ENCODE peak calls at places on chromosomes 6 and 20, in four cellular contexts. One of them, this sample, is unnamed.

GRCh38 chr6:31351734-31352496 is 5.1 kb downstream of the HLA-B start:
- DNase-seq in HepG2: no peak
- DNase-seq in HCT116: no peak
- DNase-seq in K562: no peak
- DNase-seq in this sample: no peak

GRCh38 chr20:45779011-45779915 is 12.4 kb downstream of the WFDC3 start:
- DNase-seq in HepG2: no peak
- DNase-seq in HCT116: peak; percentile 98
- DNase-seq in K562: peak; percentile 52
- DNase-seq in this sample: no peak

GRCh38 chr6:87366428-87366827 is 21.8 kb downstream of the C6orf163 start:
- DNase-seq in HepG2: no peak
- DNase-seq in HCT116: no peak
- DNase-seq in K562: peak; percentile 30
- DNase-seq in this sample: no peak

GRCh38 chr20:46057856-46058655 is 29.0 kb downstream of the SLC12A5 start:
- DNase-seq in HepG2: no peak
- DNase-seq in HCT116: no peak
- DNase-seq in K562: no peak
- DNase-seq in this sample: no peak

GRCh38 chr20:24484081-24484450 is 14.6 kb downstream of the SYNDIG1 start:
- DNase-seq in HepG2: no peak
- DNase-seq in HCT116: no peak
- DNase-seq in K562: no peak
- DNase-seq in this sample: no peak

GRCh38 chr6:41072836-41073202 is at the start of gene NFYA:
- DNase-seq in HepG2: no peak
- DNase-seq in HCT116: no peak
- DNase-seq in K562: no peak
- DNase-seq in this sample: no peak

GRCh38 chr6:101818056-101818455 is 424.5 kb downstream of the GRIK2 start:
- DNase-seq in HepG2: no peak
- DNase-seq in HCT116: no peak
- DNase-seq in K562: no peak
- DNase-seq in this sample: no peak

GRCh38 chr20:48750941-48751620 is 76.7 kb downstream of the PREX1 start:
- DNase-seq in HepG2: no peak
- DNase-seq in HCT116: no peak
- DNase-seq in K562: no peak
- DNase-seq in this sample: no peak

GRCh38 chr6:167919349-167919748 is 78.1 kb upstream of the KIF25 start:
- DNase-seq in HepG2: no peak
- DNase-seq in HCT116: no peak
- DNase-seq in K562: no peak
- DNase-seq in this sample: no peak

GRCh38 chr20:64216910-64217309 is 38.6 kb upstream of the PCMTD2 start:
- DNase-seq in HepG2: no peak
- DNase-seq in HCT116: no peak
- DNase-seq in K562: no peak
- DNase-seq in this sample: no peak

GRCh38 chr6:106356382-106356781 is 4.1 kb upstream of the CRYBG1 start:
- DNase-seq in HepG2: no peak
- DNase-seq in HCT116: no peak
- DNase-seq in K562: no peak
- DNase-seq in this sample: no peak

GRCh38 chr20:53829706-53830521 is 236.3 kb upstream of the ZNF217 start:
- DNase-seq in HepG2: peak; percentile 94
- DNase-seq in HCT116: no peak
- DNase-seq in K562: peak; percentile 30
- DNase-seq in this sample: no peak

GRCh38 chr6:160085713-160086505 is 35.7 kb upstream of the SLC22A1 start:
- DNase-seq in HepG2: no peak
- DNase-seq in HCT116: no peak
- DNase-seq in K562: no peak
- DNase-seq in this sample: no peak

GRCh38 chr6:130223508-130223907 is 757 bp upstream of the SAMD3 start:
- DNase-seq in HepG2: no peak
- DNase-seq in HCT116: no peak
- DNase-seq in K562: peak; percentile 27
- DNase-seq in this sample: peak; percentile 65

GRCh38 chr20:8094415-8094818 is 37.6 kb upstream of the PLCB1 start:
- DNase-seq in HepG2: no peak
- DNase-seq in HCT116: no peak
- DNase-seq in K562: no peak
- DNase-seq in this sample: no peak

GRCh38 chr6:112710710-112711109 is 363.6 kb downstream of the RFPL4B start:
- DNase-seq in HepG2: no peak
- DNase-seq in HCT116: no peak
- DNase-seq in K562: no peak
- DNase-seq in this sample: no peak

GRCh38 chr6:152356659-152357058 is 280.5 kb downstream of the SYNE1 start:
- DNase-seq in HepG2: peak; percentile 63
- DNase-seq in HCT116: peak; percentile 27
- DNase-seq in K562: peak; percentile 9
- DNase-seq in this sample: no peak

GRCh38 chr6:45156075-45156474 is 172.1 kb upstream of the RUNX2 start:
- DNase-seq in HepG2: no peak
- DNase-seq in HCT116: no peak
- DNase-seq in K562: peak; percentile 35
- DNase-seq in this sample: peak; percentile 76
- TF ChIP-seq SRF in HepG2: no peak
- TF ChIP-seq SRF in HCT116: no peak
- TF ChIP-seq SRF in K562: no peak
- TF ChIP-seq SRF in this sample: no peak

GRCh38 chr20:44174996-44175766 is 11.8 kb downstream of the JPH2 start:
- DNase-seq in HepG2: no peak
- DNase-seq in HCT116: no peak
- DNase-seq in K562: no peak
- DNase-seq in this sample: no peak
- TF ChIP-seq ZBTB33 in HepG2: no peak
- TF ChIP-seq ZBTB33 in HCT116: no peak
- TF ChIP-seq ZBTB33 in K562: no peak
- TF ChIP-seq ZBTB33 in this sample: no peak

DNA sequence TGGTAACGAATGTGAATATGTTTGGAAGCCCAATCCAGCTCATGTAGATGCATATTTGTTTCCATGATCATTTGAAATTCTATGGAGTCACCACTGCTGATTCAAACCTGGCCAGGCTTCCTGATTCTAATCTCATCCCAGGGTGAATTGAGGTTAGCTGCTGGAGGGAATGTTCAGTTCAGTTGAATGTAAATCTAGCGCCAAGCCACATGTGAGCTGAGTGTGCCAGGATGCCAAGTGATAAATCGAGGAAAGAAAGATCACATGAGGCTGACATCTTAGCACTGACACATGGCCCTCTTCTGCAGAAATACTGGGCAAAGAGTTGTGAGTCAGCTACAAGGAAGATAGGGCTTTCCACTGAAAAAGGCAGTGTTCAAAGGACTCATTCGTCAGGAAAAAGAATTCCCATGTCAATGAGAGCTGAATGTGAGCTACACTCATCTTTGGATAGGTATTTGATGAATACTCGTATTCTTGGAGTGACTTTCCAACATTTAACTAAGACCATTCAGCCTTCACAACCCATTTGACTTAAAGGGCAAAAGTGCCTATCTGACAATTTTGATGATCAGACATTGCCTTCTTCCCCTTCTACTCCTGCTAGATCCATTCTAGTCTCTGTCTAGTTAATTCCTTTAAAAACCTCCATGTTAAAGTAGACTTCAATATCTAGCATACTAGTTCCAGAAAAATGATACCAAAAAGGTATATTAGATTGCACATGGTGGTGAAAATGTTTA is 172.1 kb downstream of the MTFR2 start:
- DNase-seq in HepG2: no peak
- DNase-seq in HCT116: no peak
- DNase-seq in K562: no peak
- DNase-seq in this sample: no peak
- TF ChIP-seq SRF in HepG2: no peak
- TF ChIP-seq SRF in HCT116: no peak
- TF ChIP-seq SRF in K562: no peak
- TF ChIP-seq SRF in this sample: no peak

GRCh38 chr20:57867181-57867803 is 157.5 kb upstream of the PMEPA1 start:
- DNase-seq in HepG2: no peak
- DNase-seq in HCT116: no peak
- DNase-seq in K562: no peak
- DNase-seq in this sample: no peak
- TF ChIP-seq ZBTB33 in HepG2: no peak
- TF ChIP-seq ZBTB33 in HCT116: no peak
- TF ChIP-seq ZBTB33 in K562: no peak
- TF ChIP-seq ZBTB33 in this sample: no peak